ENCODE peak calls at places on chromosomes 6 and 20, in eight cellular contexts. R, C, I, H, E, N, Z and T are unnamed samples.

GRCh38 chr20:48903705-48904104 is 17.8 kb upstream of the ARFGEF2 start:
- DNase-seq in N (no peak), R (no peak), I (no peak), Z (no peak), H (no peak), C (no peak), E (no peak), T (no peak)

GRCh38 chr20:38651154-38651553 is 49.5 kb downstream of the ARHGAP40 start:
- DNase-seq in N (no peak), I (no peak), Z (no peak), R (no peak), H (no peak), E (no peak), C (no peak), T (no peak)

GRCh38 chr20:36848677-36849076 is 27.3 kb upstream of the TLDC2 start:
- DNase-seq in Z (no peak), H (no peak), C (no peak), I (no peak), R (no peak), N (no peak), E (no peak), T (no peak)

GRCh38 chr6:132354517-132355167 is 46.6 kb downstream of the MOXD1 start:
- DNase-seq in N (no peak), E (peak; percentile 47), Z (peak; percentile 43), I (peak; percentile 30), H (no peak), R (no peak), C (no peak), T (no peak)

GRCh38 chr6:130529569-130530149 is 163.8 kb downstream of the TMEM200A start:
- DNase-seq in C (no peak), E (no peak), N (no peak), Z (no peak), R (no peak), I (no peak), H (no peak), T (no peak)

GRCh38 chr6:64483956-64484499 is 848.4 kb downstream of the PHF3 start:
- DNase-seq in N (no peak), R (no peak), E (no peak), H (no peak), C (no peak), Z (no peak), I (no peak), T (no peak)

GRCh38 chr20:13231031-13231752 is 10.1 kb downstream of the ISM1 start:
- DNase-seq in E (peak; percentile 46), R (no peak), N (no peak), Z (peak; percentile 61), H (no peak), C (no peak), I (no peak), T (peak; percentile 60)

GRCh38 chr6:142696689-142697088 is 248.3 kb downstream of the HIVEP2 start:
- DNase-seq in E (no peak), R (no peak), N (peak; percentile 31), I (no peak), H (no peak), Z (no peak), C (no peak), T (no peak)

GRCh38 chr20:10309326-10309725 is 90.7 kb downstream of the SNAP25 start:
- DNase-seq in R (no peak), I (peak; percentile 93), C (no peak), E (no peak), Z (no peak), N (no peak), H (no peak), T (no peak)

GRCh38 chr20:33276303-33277113 is 6.5 kb upstream of the BPIFB1 start:
- DNase-seq in R (no peak), N (no peak), H (peak; percentile 41), E (no peak), I (no peak), C (no peak), Z (no peak), T (no peak)

GRCh38 chr20:7742479-7742878 is 197.8 kb downstream of the HAO1 start:
- DNase-seq in I (peak; percentile 79), R (no peak), N (no peak), C (no peak), Z (no peak), H (no peak), E (no peak), T (no peak)

GRCh38 chr20:62769346-62770071 is 26.8 kb upstream of the MRGBP start:
- DNase-seq in Z (no peak), I (no peak), C (no peak), R (no peak), E (no peak), H (no peak), N (no peak), T (no peak)

GRCh38 chr20:63134201-63134612 is 81.7 kb downstream of the YTHDF1 start:
- DNase-seq in R (no peak), H (peak; percentile 68), N (no peak), C (no peak), E (peak; percentile 46), Z (no peak), I (no peak), T (no peak)

GRCh38 chr20:373171-373890 is 7.2 kb upstream of the TRIB3 start:
- DNase-seq in C (no peak), R (no peak), I (peak; percentile 86), N (no peak), H (peak; percentile 52), Z (no peak), E (no peak), T (no peak)

GRCh38 chr6:129253731-129254130 is 370.8 kb downstream of the LAMA2 start:
- DNase-seq in Z (no peak), I (no peak), C (no peak), R (no peak), E (peak; percentile 21), H (no peak), N (no peak), T (no peak)

GRCh38 chr20:14337400-14338171 is at the start of gene FLRT3:
- DNase-seq in C (peak; percentile 67), Z (peak; percentile 2), N (peak; percentile 77), H (peak; percentile 88), E (peak; percentile 18), I (peak; percentile 98), R (peak; percentile 98), T (no peak)

GRCh38 chr6:27205375-27206278 is 41.9 kb upstream of the PRSS16 start:
- DNase-seq in C (no peak), H (no peak), I (peak; percentile 30), Z (peak; percentile 33), R (no peak), E (peak; percentile 46), N (no peak), T (peak; percentile 23)

GRCh38 chr6:164825386-164825785 is 484.0 kb downstream of the C6orf118 start:
- DNase-seq in N (no peak), R (no peak), I (no peak), Z (no peak), E (no peak), C (no peak), H (no peak), T (no peak)

GRCh38 chr6:113039013-113039412 is 691.9 kb downstream of the RFPL4B start:
- DNase-seq in R (no peak), C (no peak), Z (no peak), H (no peak), E (no peak), N (no peak), I (peak; percentile 39), T (no peak)

GRCh38 chr20:23246682-23247664 is 103.6 kb upstream of the NXT1 start:
- DNase-seq in Z (no peak), I (peak; percentile 50), R (no peak), H (no peak), C (no peak), E (no peak), N (no peak), T (no peak)

GRCh38 chr6:79841577-79842381 is 105.6 kb downstream of the ELOVL4 start:
- DNase-seq in N (no peak), I (peak; percentile 13), C (no peak), H (no peak), Z (no peak), R (no peak), E (peak; percentile 8), T (no peak)

GRCh38 chr20:59013031-59013951 is 5.9 kb upstream of the TUBB1 start:
- DNase-seq in Z (no peak), R (no peak), E (peak; percentile 0), H (no peak), N (no peak), I (no peak), C (no peak), T (no peak)

GRCh38 chr6:25922301-25922700 is 8.2 kb downstream of the SLC17A2 start:
- DNase-seq in N (no peak), R (no peak), I (no peak), E (no peak), C (no peak), Z (no peak), H (no peak), T (no peak)

GRCh38 chr6:160882741-160883340 is 108.7 kb upstream of the MAP3K4 start:
- DNase-seq in R (peak; percentile 4), C (no peak), Z (no peak), E (no peak), I (peak; percentile 28), H (no peak), N (no peak), T (no peak)